ENCODE peak calls at places on chromosomes 16 and 17, in five cellular contexts. J, A, R, M and H are unnamed samples.

GRCh38 chr16:1920727-1921155 is 2.5 kb upstream of the HS3ST6 start:
- DNase-seq in J (no peak), A (no peak), R (no peak), M (no peak), H (no peak)

GRCh38 chr16:50625374-50625773 is 55.7 kb downstream of the SNX20 start:
- DNase-seq in J (no peak), A (no peak), R (no peak), M (no peak), H (no peak)

GRCh38 chr16:27199747-27200146 is 3.6 kb upstream of the KDM8 start:
- DNase-seq in J (peak), A (no peak), R (no peak), M (no peak), H (peak)

GRCh38 chr17:61492759-61493526 is 40.7 kb downstream of the TBX4 start:
- DNase-seq in J (no peak), A (no peak), R (peak), M (no peak), H (peak)

GRCh38 chr16:81137754-81138153 is 41.6 kb upstream of the GCSH start:
- DNase-seq in J (no peak), A (no peak), R (no peak), M (peak), H (no peak)

GRCh38 chr17:19371259-19372003 is 6.9 kb upstream of the MAPK7 start:
- DNase-seq in J (no peak), A (no peak), R (no peak), M (no peak), H (no peak)

GRCh38 chr17:3030096-3030495 is 33.3 kb downstream of the OR1D5 start:
- DNase-seq in J (no peak), A (no peak), R (peak), M (peak), H (peak)

GRCh38 chr16:68190745-68191510 is 45.0 kb downstream of the ESRP2 start:
- DNase-seq in J (no peak), A (no peak), R (no peak), M (no peak), H (peak)

GRCh38 chr17:20721151-20721550 is 141.6 kb downstream of the CDRT15L2 start:
- DNase-seq in J (no peak), A (no peak), R (peak), M (peak), H (peak)

GRCh38 chr17:80270836-80271235 is 10.2 kb downstream of the RNF213 start:
- DNase-seq in J (no peak), A (no peak), R (peak), M (peak), H (no peak)

GRCh38 chr17:80268427-80268826 is 7.8 kb downstream of the RNF213 start:
- DNase-seq in J (no peak), A (no peak), R (no peak), M (no peak), H (no peak)

GRCh38 chr17:80269405-80269807 is 8.8 kb downstream of the RNF213 start:
- DNase-seq in J (no peak), A (no peak), R (no peak), M (no peak), H (no peak)

GRCh38 chr17:80272366-80272765 is 11.7 kb downstream of the RNF213 start:
- DNase-seq in J (no peak), A (no peak), R (no peak), M (peak), H (no peak)

DNA sequence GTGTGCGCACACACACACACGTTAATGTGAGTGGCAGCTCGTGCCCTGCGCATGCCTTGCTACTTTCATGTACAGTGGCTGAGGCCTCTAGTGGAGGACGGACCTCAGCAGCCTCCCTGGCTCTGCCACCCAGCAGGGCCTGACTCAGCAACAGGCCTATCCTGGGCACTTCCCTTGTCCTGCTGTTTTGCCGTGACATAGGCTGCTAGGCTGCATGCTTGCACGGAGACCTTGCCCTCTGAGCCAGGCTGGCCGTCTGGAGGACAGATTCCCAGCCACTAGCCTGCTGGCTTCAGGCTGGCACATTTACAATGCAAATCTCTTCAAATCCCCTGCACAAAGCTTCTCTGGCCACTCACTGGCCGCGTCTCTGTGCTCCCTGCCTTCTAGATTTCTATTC is 9.5 kb downstream of the RNF213 start:
- DNase-seq in J (no peak), A (no peak), R (no peak), M (no peak), H (no peak)
- H3K4me3 ChIP-seq in J (no peak), A (no peak), R (no peak), M (no peak), H (no peak)

GRCh38 chr16:65119905-65120341 is 1.9 kb downstream of the CDH11 start:
- DNase-seq in J (no peak), A (no peak), R (peak), M (peak), H (peak)

GRCh38 chr16:65116216-65116615 is 5.6 kb downstream of the CDH11 start:
- DNase-seq in J (no peak), A (no peak), R (no peak), M (peak), H (no peak)

GRCh38 chr16:65118866-65119265 is 3.0 kb downstream of the CDH11 start:
- DNase-seq in J (no peak), A (no peak), R (no peak), M (no peak), H (no peak)

GRCh38 chr16:65116818-65117430 is 4.9 kb downstream of the CDH11 start:
- DNase-seq in J (no peak), A (no peak), R (peak), M (no peak), H (peak)

DNA sequence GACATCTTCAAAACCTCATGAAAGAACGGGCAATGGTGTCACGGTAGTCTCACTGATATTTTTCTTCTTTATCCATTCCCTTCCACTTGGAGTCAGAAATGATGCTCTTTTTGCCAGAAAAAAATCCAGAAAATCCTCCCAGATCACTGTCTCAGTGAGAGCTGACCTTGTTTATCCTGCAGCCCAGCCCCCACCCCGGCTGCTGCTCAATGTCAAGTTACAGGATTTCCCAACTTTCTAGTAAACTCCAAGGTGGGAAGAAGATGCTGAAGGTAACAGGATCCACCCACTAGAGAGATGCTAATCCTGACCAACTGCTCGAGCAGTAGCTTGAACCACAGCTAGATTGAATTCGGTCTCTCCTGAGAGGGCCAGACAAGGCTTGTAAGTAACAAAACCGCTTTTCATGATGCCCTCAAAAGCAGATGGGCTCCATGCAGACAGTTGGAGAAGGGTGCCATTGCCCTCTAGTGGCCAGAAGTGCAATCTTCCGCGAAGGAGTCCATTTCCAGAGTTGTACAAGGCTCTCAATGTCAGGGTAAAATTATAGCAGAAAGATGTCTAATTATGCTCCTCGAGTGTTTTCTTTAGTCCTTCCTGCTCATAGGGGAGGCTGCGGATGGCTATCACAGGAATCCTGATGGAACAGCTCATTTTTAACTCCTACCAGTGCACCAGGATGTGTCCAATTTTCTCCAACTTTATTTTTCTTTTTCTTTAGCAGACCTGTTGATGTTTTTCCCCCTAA is 4.0 kb downstream of the CDH11 start:
- DNase-seq in J (peak), A (peak), R (peak), M (peak), H (peak)
- TF ChIP-seq CTCF in J (peak), A (peak), R (peak), M (peak), H (peak)

DNA sequence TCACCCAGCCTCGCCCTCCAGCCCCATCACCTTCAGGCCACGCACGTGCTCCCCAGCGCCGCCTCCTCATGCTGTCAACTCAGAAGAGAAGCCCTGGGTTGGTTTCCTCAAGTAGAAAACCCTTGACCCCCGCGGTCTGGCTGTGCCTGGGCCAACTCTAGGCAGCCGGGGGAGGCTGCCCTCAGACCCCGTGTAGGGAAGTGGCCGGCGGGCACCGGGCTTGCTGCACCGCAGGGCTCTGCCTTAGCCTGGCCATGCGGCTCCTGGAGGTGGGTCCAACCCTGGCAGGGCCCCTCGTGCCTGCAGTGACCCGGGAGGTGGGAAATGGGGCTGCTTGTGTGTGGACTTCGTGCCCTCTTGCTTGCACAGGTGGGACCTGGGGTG is 149.9 kb upstream of the GSE1 start:
- DNase-seq in J (no peak), A (no peak), R (no peak), M (no peak), H (no peak)
- H3K4me3 ChIP-seq in J (no peak), A (no peak), R (no peak), M (no peak), H (no peak)

GRCh38 chr16:46688101-46688656 is 799 bp downstream of the VPS35 start:
- DNase-seq in J (no peak), A (peak), R (peak), M (no peak), H (no peak)

GRCh38 chr16:46691720-46692119 is 2.3 kb downstream of the ORC6 start:
- DNase-seq in J (no peak), A (no peak), R (peak), M (peak), H (peak)

GRCh38 chr16:46689492-46690280 is at the start of gene ORC6:
- DNase-seq in J (peak), A (peak), R (peak), M (peak), H (peak)

GRCh38 chr16:46688657-46689491 is at the start of gene VPS35:
- DNase-seq in J (peak), A (peak), R (peak), M (peak), H (peak)

GRCh38 chr16:46690281-46691178 is 1.1 kb downstream of the ORC6 start:
- DNase-seq in J (no peak), A (no peak), R (peak), M (peak), H (peak)
- TF ChIP-seq CTCF in J (no peak), A (no peak), R (no peak), M (no peak), H (no peak)